ENCODE peak calls at places on chromosomes 11 and 22, in seven cellular contexts. One of them, this sample, is unnamed.
A peak's percentile ranks its signal among the peaks of the same experiment; 100 is the strongest.

GRCh38 chr11:34809191-34810106 is 106.7 kb downstream of the APIP start:
- DNase-seq in K562: peak; percentile 89
- DNase-seq in HepG2: no peak
- DNase-seq in HCT116: no peak
- DNase-seq in SK-N-SH: no peak
- DNase-seq in H1: no peak
- DNase-seq in GM12878: no peak
- DNase-seq in this sample: no peak

GRCh38 chr11:64017950-64018224 is 17.8 kb upstream of the FLRT1 start:
- DNase-seq in K562: no peak
- DNase-seq in HepG2: no peak
- DNase-seq in HCT116: no peak
- DNase-seq in SK-N-SH: no peak
- DNase-seq in H1: no peak
- DNase-seq in GM12878: no peak
- DNase-seq in this sample: no peak

GRCh38 chr11:19711911-19712280 is 741 bp upstream of the NAV2 start:
- DNase-seq in K562: no peak
- DNase-seq in HepG2: no peak
- DNase-seq in HCT116: no peak
- DNase-seq in SK-N-SH: no peak
- DNase-seq in H1: no peak
- DNase-seq in GM12878: no peak
- DNase-seq in this sample: no peak

GRCh38 chr11:130580372-130580771 is 131.9 kb downstream of the ADAMTS15 start:
- DNase-seq in K562: no peak
- DNase-seq in HepG2: no peak
- DNase-seq in HCT116: peak; percentile 21
- DNase-seq in SK-N-SH: no peak
- DNase-seq in H1: no peak
- DNase-seq in GM12878: no peak
- DNase-seq in this sample: no peak

GRCh38 chr11:26753738-26754504 is 32.1 kb upstream of the SLC5A12 start:
- DNase-seq in K562: peak; percentile 13
- DNase-seq in HepG2: peak; percentile 56
- DNase-seq in HCT116: peak; percentile 2
- DNase-seq in SK-N-SH: peak; percentile 45
- DNase-seq in H1: no peak
- DNase-seq in GM12878: no peak
- DNase-seq in this sample: peak; percentile 77

GRCh38 chr11:65041206-65042035 is at the start of gene SAC3D1:
- DNase-seq in K562: peak; percentile 71
- DNase-seq in HepG2: no peak
- DNase-seq in HCT116: peak; percentile 19
- DNase-seq in SK-N-SH: peak; percentile 89
- DNase-seq in H1: no peak
- DNase-seq in GM12878: no peak
- DNase-seq in this sample: peak; percentile 81

GRCh38 chr11:121839821-121840220 is 276.2 kb downstream of the BLID start:
- DNase-seq in K562: no peak
- DNase-seq in HepG2: no peak
- DNase-seq in HCT116: no peak
- DNase-seq in SK-N-SH: no peak
- DNase-seq in H1: no peak
- DNase-seq in GM12878: no peak
- DNase-seq in this sample: no peak

GRCh38 chr22:33028191-33028700 is 29.9 kb downstream of the SYN3 start:
- DNase-seq in K562: no peak
- DNase-seq in HepG2: no peak
- DNase-seq in HCT116: no peak
- DNase-seq in SK-N-SH: no peak
- DNase-seq in H1: peak; percentile 39
- DNase-seq in GM12878: no peak
- DNase-seq in this sample: no peak

GRCh38 chr22:47088480-47089145 is 326.2 kb downstream of the TBC1D22A start:
- DNase-seq in K562: no peak
- DNase-seq in HepG2: no peak
- DNase-seq in HCT116: no peak
- DNase-seq in SK-N-SH: no peak
- DNase-seq in H1: no peak
- DNase-seq in GM12878: no peak
- DNase-seq in this sample: no peak

GRCh38 chr11:110852925-110853324 is 140.7 kb upstream of the ARHGAP20 start:
- DNase-seq in K562: no peak
- DNase-seq in HepG2: no peak
- DNase-seq in HCT116: no peak
- DNase-seq in SK-N-SH: no peak
- DNase-seq in H1: no peak
- DNase-seq in GM12878: no peak
- DNase-seq in this sample: no peak

GRCh38 chr11:128379587-128380279 is 207.6 kb downstream of the ETS1 start:
- DNase-seq in K562: no peak
- DNase-seq in HepG2: no peak
- DNase-seq in HCT116: no peak
- DNase-seq in SK-N-SH: peak; percentile 28
- DNase-seq in H1: no peak
- DNase-seq in GM12878: no peak
- DNase-seq in this sample: no peak

GRCh38 chr22:29165336-29166060 is 40.2 kb upstream of the EMID1 start:
- DNase-seq in K562: no peak
- DNase-seq in HepG2: no peak
- DNase-seq in HCT116: no peak
- DNase-seq in SK-N-SH: no peak
- DNase-seq in H1: no peak
- DNase-seq in GM12878: no peak
- DNase-seq in this sample: no peak

GRCh38 chr11:129106788-129107187 is 85.3 kb downstream of the ARHGAP32 start:
- DNase-seq in K562: no peak
- DNase-seq in HepG2: no peak
- DNase-seq in HCT116: no peak
- DNase-seq in SK-N-SH: no peak
- DNase-seq in H1: no peak
- DNase-seq in GM12878: no peak
- DNase-seq in this sample: no peak

GRCh38 chr11:66720223-66720898 is 8.7 kb downstream of the SPTBN2 start:
- DNase-seq in K562: no peak
- DNase-seq in HepG2: peak; percentile 83
- DNase-seq in HCT116: peak; percentile 83
- DNase-seq in SK-N-SH: peak; percentile 60
- DNase-seq in H1: peak; percentile 81
- DNase-seq in GM12878: no peak
- DNase-seq in this sample: peak; percentile 98

GRCh38 chr22:19991645-19992451 is 24.8 kb downstream of the ARVCF start:
- DNase-seq in K562: peak; percentile 27
- DNase-seq in HepG2: no peak
- DNase-seq in HCT116: no peak
- DNase-seq in SK-N-SH: no peak
- DNase-seq in H1: no peak
- DNase-seq in GM12878: no peak
- DNase-seq in this sample: peak; percentile 39
- TF ChIP-seq JUND in K562: no peak
- TF ChIP-seq JUND in HepG2: no peak
- TF ChIP-seq JUND in HCT116: no peak
- TF ChIP-seq JUND in SK-N-SH: no peak
- TF ChIP-seq JUND in H1: no peak
- TF ChIP-seq JUND in GM12878: no peak
- TF ChIP-seq JUND in this sample: no peak

GRCh38 chr22:37239336-37240239 is 4.5 kb downstream of the RAC2 start:
- DNase-seq in K562: no peak
- DNase-seq in HepG2: no peak
- DNase-seq in HCT116: no peak
- DNase-seq in SK-N-SH: peak; percentile 17
- DNase-seq in H1: no peak
- DNase-seq in GM12878: no peak
- DNase-seq in this sample: no peak

GRCh38 chr22:37240941-37241320 is 3.1 kb downstream of the RAC2 start:
- DNase-seq in K562: no peak
- DNase-seq in HepG2: no peak
- DNase-seq in HCT116: no peak
- DNase-seq in SK-N-SH: peak; percentile 19
- DNase-seq in H1: no peak
- DNase-seq in GM12878: no peak
- DNase-seq in this sample: no peak

GRCh38 chr22:37242395-37242918 is 1.6 kb downstream of the RAC2 start:
- DNase-seq in K562: peak; percentile 96
- DNase-seq in HepG2: no peak
- DNase-seq in HCT116: no peak
- DNase-seq in SK-N-SH: peak; percentile 60
- DNase-seq in H1: no peak
- DNase-seq in GM12878: peak; percentile 92
- DNase-seq in this sample: no peak

GRCh38 chr22:37241351-37242142 is 2.5 kb downstream of the RAC2 start:
- DNase-seq in K562: no peak
- DNase-seq in HepG2: no peak
- DNase-seq in HCT116: no peak
- DNase-seq in SK-N-SH: peak; percentile 18
- DNase-seq in H1: no peak
- DNase-seq in GM12878: no peak
- DNase-seq in this sample: no peak

GRCh38 chr22:37240240-37240940 is 3.7 kb downstream of the RAC2 start:
- DNase-seq in K562: no peak
- DNase-seq in HepG2: no peak
- DNase-seq in HCT116: no peak
- DNase-seq in SK-N-SH: no peak
- DNase-seq in H1: no peak
- DNase-seq in GM12878: no peak
- DNase-seq in this sample: no peak
- TF ChIP-seq JUND in K562: no peak
- TF ChIP-seq JUND in HepG2: no peak
- TF ChIP-seq JUND in HCT116: no peak
- TF ChIP-seq JUND in SK-N-SH: no peak
- TF ChIP-seq JUND in H1: no peak
- TF ChIP-seq JUND in GM12878: no peak
- TF ChIP-seq JUND in this sample: no peak

GRCh38 chr22:24326266-24326665 is 55.6 kb downstream of the SPECC1L start:
- DNase-seq in K562: no peak
- DNase-seq in HepG2: no peak
- DNase-seq in HCT116: no peak
- DNase-seq in SK-N-SH: peak; percentile 19
- DNase-seq in H1: no peak
- DNase-seq in GM12878: no peak
- DNase-seq in this sample: no peak

GRCh38 chr22:24323695-24324094 is 53.1 kb downstream of the SPECC1L start:
- DNase-seq in K562: no peak
- DNase-seq in HepG2: no peak
- DNase-seq in HCT116: no peak
- DNase-seq in SK-N-SH: no peak
- DNase-seq in H1: no peak
- DNase-seq in GM12878: no peak
- DNase-seq in this sample: no peak

GRCh38 chr22:24324137-24324536 is 53.5 kb downstream of the SPECC1L start:
- DNase-seq in K562: no peak
- DNase-seq in HepG2: no peak
- DNase-seq in HCT116: no peak
- DNase-seq in SK-N-SH: no peak
- DNase-seq in H1: no peak
- DNase-seq in GM12878: no peak
- DNase-seq in this sample: no peak

GRCh38 chr22:24323233-24323632 is 52.6 kb downstream of the SPECC1L start:
- DNase-seq in K562: no peak
- DNase-seq in HepG2: no peak
- DNase-seq in HCT116: no peak
- DNase-seq in SK-N-SH: peak; percentile 67
- DNase-seq in H1: no peak
- DNase-seq in GM12878: no peak
- DNase-seq in this sample: no peak

DNA sequence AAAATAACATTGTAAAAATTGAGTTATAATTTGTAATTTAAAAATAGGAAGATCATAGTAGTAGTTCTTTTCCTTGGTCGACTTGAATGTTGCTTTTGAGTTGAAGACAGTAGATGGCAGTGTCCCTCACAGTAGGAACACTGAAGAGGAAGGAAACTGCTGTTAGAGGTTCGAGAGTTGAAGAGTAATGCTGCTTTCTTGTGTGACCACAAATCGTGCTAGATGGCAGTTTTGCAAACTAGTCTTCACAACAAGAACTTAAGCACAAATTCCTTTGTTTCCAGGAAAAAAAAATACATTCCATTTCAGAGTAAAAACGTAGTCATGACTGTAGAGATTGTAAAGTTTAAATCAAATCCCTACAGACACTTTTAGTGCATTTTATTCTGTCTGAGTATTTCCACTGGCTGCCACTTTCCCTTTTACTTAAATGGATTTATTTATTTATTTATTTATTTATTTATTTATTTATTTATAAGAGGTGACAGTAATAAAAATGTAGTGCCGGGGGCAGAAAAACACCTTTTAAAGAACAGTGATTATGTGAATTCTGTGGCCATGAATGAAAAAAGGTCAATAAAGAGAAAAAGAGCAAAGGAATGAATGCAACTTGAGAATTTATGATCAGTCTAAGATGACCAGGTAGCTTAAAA is 54.6 kb downstream of the SPECC1L start:
- DNase-seq in K562: peak; percentile 37
- DNase-seq in HepG2: peak; percentile 49
- DNase-seq in HCT116: no peak
- DNase-seq in SK-N-SH: peak; percentile 42
- DNase-seq in H1: no peak
- DNase-seq in GM12878: peak; percentile 62
- DNase-seq in this sample: peak; percentile 37
- TF ChIP-seq JUND in K562: no peak
- TF ChIP-seq JUND in HepG2: no peak
- TF ChIP-seq JUND in HCT116: no peak
- TF ChIP-seq JUND in SK-N-SH: no peak
- TF ChIP-seq JUND in H1: no peak
- TF ChIP-seq JUND in GM12878: no peak
- TF ChIP-seq JUND in this sample: no peak

GRCh38 chr22:25013634-25014033 is 61.1 kb downstream of the KIAA1671 start:
- DNase-seq in K562: no peak
- DNase-seq in HepG2: no peak
- DNase-seq in HCT116: no peak
- DNase-seq in SK-N-SH: no peak
- DNase-seq in H1: no peak
- DNase-seq in GM12878: no peak
- DNase-seq in this sample: no peak

GRCh38 chr22:25006354-25006753 is 53.8 kb downstream of the KIAA1671 start:
- DNase-seq in K562: no peak
- DNase-seq in HepG2: no peak
- DNase-seq in HCT116: no peak
- DNase-seq in SK-N-SH: no peak
- DNase-seq in H1: no peak
- DNase-seq in GM12878: no peak
- DNase-seq in this sample: no peak

GRCh38 chr22:25012743-25013142 is 60.2 kb downstream of the KIAA1671 start:
- DNase-seq in K562: no peak
- DNase-seq in HepG2: no peak
- DNase-seq in HCT116: no peak
- DNase-seq in SK-N-SH: no peak
- DNase-seq in H1: no peak
- DNase-seq in GM12878: no peak
- DNase-seq in this sample: no peak

DNA sequence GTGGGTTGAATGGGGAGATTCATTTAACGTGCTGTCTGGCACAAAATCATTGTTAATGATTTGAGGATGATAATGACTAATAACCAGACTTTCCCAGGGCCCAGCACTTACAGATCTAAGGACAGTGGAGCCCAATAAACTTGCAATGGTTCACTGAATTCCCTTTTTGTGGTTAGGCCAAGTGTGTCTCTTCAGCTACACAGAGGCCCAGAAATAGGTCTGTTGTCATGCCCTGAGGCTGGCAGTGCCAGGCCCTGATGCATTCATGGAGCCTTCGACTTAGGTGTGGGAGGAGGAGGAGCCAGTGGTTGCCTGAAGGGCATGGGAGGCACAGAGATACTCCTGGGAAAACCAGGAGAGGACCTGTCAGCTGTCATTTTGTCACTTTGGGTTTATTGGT is 56.1 kb downstream of the KIAA1671 start:
- DNase-seq in K562: no peak
- DNase-seq in HepG2: no peak
- DNase-seq in HCT116: no peak
- DNase-seq in SK-N-SH: no peak
- DNase-seq in H1: no peak
- DNase-seq in GM12878: peak; percentile 35
- DNase-seq in this sample: peak; percentile 15
- TF ChIP-seq JUND in K562: no peak
- TF ChIP-seq JUND in HepG2: no peak
- TF ChIP-seq JUND in HCT116: no peak
- TF ChIP-seq JUND in SK-N-SH: no peak
- TF ChIP-seq JUND in H1: no peak
- TF ChIP-seq JUND in GM12878: no peak
- TF ChIP-seq JUND in this sample: no peak